ENCODE peak calls at places on chromosomes 7 and 10, in five cellular contexts. Y is CD8-positive, alpha-beta memory T cell; I is fibroblast of villous mesenchyme; X is IMR-90; S is HEK293T. G is an unnamed sample.

GRCh38 chr7:133481676-133482075 is 228.8 kb downstream of the EXOC4 start:
- DNase-seq in Y (no peak), I (peak; percentile 40), X (peak; percentile 83), S (no peak), G (peak; percentile 81)

GRCh38 chr7:157897686-157898085 is 560.9 kb downstream of the DNAJB6 start:
- DNase-seq in Y (no peak), I (no peak), X (no peak), S (no peak), G (no peak)

GRCh38 chr7:71612011-71612410 is 480.1 kb downstream of the GALNT17 start:
- DNase-seq in Y (no peak), I (no peak), X (no peak), S (no peak), G (peak; percentile 48)

GRCh38 chr10:59077855-59078254 is 98.6 kb upstream of the PHYHIPL start:
- DNase-seq in Y (no peak), I (no peak), X (no peak), S (no peak), G (no peak)

GRCh38 chr7:2321020-2321419 is 6.8 kb upstream of the SNX8 start:
- DNase-seq in Y (no peak), I (peak; percentile 36), X (peak; percentile 22), S (no peak), G (peak; percentile 53)

GRCh38 chr10:31820096-31820495 is 108.5 kb downstream of the ARHGAP12 start:
- DNase-seq in Y (no peak), I (no peak), X (no peak), S (no peak), G (no peak)

GRCh38 chr7:131327049-131327625 is 539 bp upstream of the MKLN1 start:
- DNase-seq in Y (peak; percentile 18), I (peak; percentile 88), X (peak; percentile 79), S (peak; percentile 37), G (peak; percentile 71)

GRCh38 chr7:95141755-95142154 is 182.6 kb downstream of the PON1 start:
- DNase-seq in Y (no peak), I (peak; percentile 1), X (no peak), S (no peak), G (peak; percentile 60)

GRCh38 chr10:125209591-125210373 is 49.4 kb upstream of the CTBP2 start:
- DNase-seq in Y (no peak), I (peak; percentile 37), X (peak; percentile 30), S (no peak), G (peak; percentile 43)

GRCh38 chr10:90675621-90676020 is 182.2 kb downstream of the HTR7 start:
- DNase-seq in Y (no peak), I (peak; percentile 8), X (peak; percentile 35), S (no peak), G (peak; percentile 68)

GRCh38 chr7:12287886-12288285 is 76.8 kb downstream of the TMEM106B start:
- DNase-seq in Y (no peak), I (peak; percentile 5), X (no peak), S (no peak), G (no peak)

GRCh38 chr10:5628366-5628765 is 38.0 kb downstream of the ASB13 start:
- DNase-seq in Y (no peak), I (peak; percentile 85), X (peak; percentile 13), S (no peak), G (no peak)

GRCh38 chr7:80827238-80827633 is 91.6 kb downstream of the SEMA3C start:
- DNase-seq in Y (no peak), I (peak; percentile 46), X (peak; percentile 19), S (no peak), G (peak; percentile 80)